ENCODE peak calls at places on chromosomes 4 and X, in nine cellular contexts. One of them, this sample, is unnamed. For H3K4me1 and H3K27me3, the result is how much of the 10 kb centered on the place peaks cover.

GRCh38 chr4:99894998-99895397 is 771 bp upstream of the LAMTOR3 start:
- DNase-seq in ascending aorta: no peak
- DNase-seq in GM23248: no peak
- DNase-seq in osteoblast: no peak
- DNase-seq in thoracic aorta: no peak
- DNase-seq in mesendoderm: no peak
- DNase-seq in right lobe of liver: no peak
- DNase-seq in uterus: peak
- DNase-seq in MM.1S: no peak
- DNase-seq in this sample: no peak

GRCh38 chr4:78167510-78167909 is 110.4 kb downstream of the FRAS1 start:
- DNase-seq in ascending aorta: no peak
- DNase-seq in GM23248: no peak
- DNase-seq in osteoblast: no peak
- DNase-seq in thoracic aorta: no peak
- DNase-seq in mesendoderm: no peak
- DNase-seq in right lobe of liver: no peak
- DNase-seq in uterus: no peak
- DNase-seq in MM.1S: no peak
- DNase-seq in this sample: no peak

GRCh38 chr4:137664055-137664405 is 131.7 kb upstream of the PCDH18 start:
- DNase-seq in ascending aorta: no peak
- DNase-seq in GM23248: peak
- DNase-seq in osteoblast: no peak
- DNase-seq in thoracic aorta: no peak
- DNase-seq in mesendoderm: peak
- DNase-seq in right lobe of liver: no peak
- DNase-seq in uterus: no peak
- DNase-seq in MM.1S: no peak
- DNase-seq in this sample: no peak

GRCh38 chr4:1463088-1463926 is 57.1 kb upstream of the NKX1-1 start:
- DNase-seq in ascending aorta: no peak
- DNase-seq in GM23248: peak
- DNase-seq in osteoblast: peak
- DNase-seq in thoracic aorta: no peak
- DNase-seq in mesendoderm: no peak
- DNase-seq in right lobe of liver: no peak
- DNase-seq in uterus: peak
- DNase-seq in MM.1S: no peak
- DNase-seq in this sample: no peak

GRCh38 chr4:106478152-106478551 is 109.6 kb upstream of the GIMD1 start:
- DNase-seq in ascending aorta: no peak
- DNase-seq in GM23248: no peak
- DNase-seq in osteoblast: no peak
- DNase-seq in thoracic aorta: no peak
- DNase-seq in mesendoderm: no peak
- DNase-seq in right lobe of liver: no peak
- DNase-seq in uterus: no peak
- DNase-seq in MM.1S: no peak
- DNase-seq in this sample: no peak

GRCh38 chr4:54277691-54278090 is 48.6 kb downstream of the PDGFRA start:
- DNase-seq in ascending aorta: peak
- DNase-seq in GM23248: peak
- DNase-seq in osteoblast: peak
- DNase-seq in thoracic aorta: no peak
- DNase-seq in mesendoderm: no peak
- DNase-seq in right lobe of liver: no peak
- DNase-seq in uterus: no peak
- DNase-seq in MM.1S: no peak
- DNase-seq in this sample: no peak

GRCh38 chrX:55867254-55867653 is 149.7 kb downstream of the RRAGB start:
- DNase-seq in ascending aorta: no peak
- DNase-seq in GM23248: peak
- DNase-seq in osteoblast: no peak
- DNase-seq in thoracic aorta: no peak
- DNase-seq in mesendoderm: no peak
- DNase-seq in right lobe of liver: no peak
- DNase-seq in uterus: no peak
- DNase-seq in MM.1S: peak
- DNase-seq in this sample: no peak

GRCh38 chr4:54852061-54852460 is 194.3 kb downstream of the KIT start:
- DNase-seq in ascending aorta: no peak
- DNase-seq in GM23248: no peak
- DNase-seq in osteoblast: no peak
- DNase-seq in thoracic aorta: no peak
- DNase-seq in mesendoderm: no peak
- DNase-seq in right lobe of liver: no peak
- DNase-seq in uterus: no peak
- DNase-seq in MM.1S: no peak
- DNase-seq in this sample: no peak

GRCh38 chr4:41874398-41874797 is 60.8 kb upstream of the TMEM33 start:
- DNase-seq in ascending aorta: no peak
- DNase-seq in GM23248: no peak
- DNase-seq in osteoblast: no peak
- DNase-seq in thoracic aorta: no peak
- DNase-seq in mesendoderm: no peak
- DNase-seq in right lobe of liver: no peak
- DNase-seq in uterus: no peak
- DNase-seq in MM.1S: no peak
- DNase-seq in this sample: no peak

GRCh38 chr4:47287735-47288134 is 175.8 kb downstream of the COMMD8 start:
- DNase-seq in ascending aorta: no peak
- DNase-seq in GM23248: peak
- DNase-seq in osteoblast: peak
- DNase-seq in thoracic aorta: no peak
- DNase-seq in mesendoderm: peak
- DNase-seq in right lobe of liver: no peak
- DNase-seq in uterus: no peak
- DNase-seq in MM.1S: peak
- DNase-seq in this sample: no peak

GRCh38 chr4:170139764-170140163 is 50.0 kb upstream of the AADAT start:
- DNase-seq in ascending aorta: no peak
- DNase-seq in GM23248: peak
- DNase-seq in osteoblast: no peak
- DNase-seq in thoracic aorta: no peak
- DNase-seq in mesendoderm: no peak
- DNase-seq in right lobe of liver: no peak
- DNase-seq in uterus: no peak
- DNase-seq in MM.1S: no peak
- DNase-seq in this sample: no peak

GRCh38 chrX:40524423-40524822 is 56.3 kb upstream of the ATP6AP2 start:
- DNase-seq in ascending aorta: no peak
- DNase-seq in GM23248: peak
- DNase-seq in osteoblast: no peak
- DNase-seq in thoracic aorta: no peak
- DNase-seq in mesendoderm: no peak
- DNase-seq in right lobe of liver: no peak
- DNase-seq in uterus: no peak
- DNase-seq in MM.1S: no peak
- DNase-seq in this sample: no peak

GRCh38 chr4:40525811-40526598 is 103.7 kb downstream of the RBM47 start:
- DNase-seq in ascending aorta: no peak
- DNase-seq in GM23248: peak
- DNase-seq in osteoblast: peak
- DNase-seq in thoracic aorta: peak
- DNase-seq in mesendoderm: peak
- DNase-seq in right lobe of liver: no peak
- DNase-seq in uterus: peak
- DNase-seq in MM.1S: no peak
- DNase-seq in this sample: no peak

GRCh38 chrX:45524296-45524695 is 323.6 kb upstream of the DIPK2B start:
- DNase-seq in ascending aorta: no peak
- DNase-seq in GM23248: no peak
- DNase-seq in osteoblast: peak
- DNase-seq in thoracic aorta: no peak
- DNase-seq in mesendoderm: no peak
- DNase-seq in right lobe of liver: no peak
- DNase-seq in uterus: no peak
- DNase-seq in MM.1S: no peak
- DNase-seq in this sample: no peak

GRCh38 chrX:71623105-71623450 is 4.8 kb upstream of the CXCR3 start:
- DNase-seq in ascending aorta: no peak
- DNase-seq in GM23248: no peak
- DNase-seq in osteoblast: no peak
- DNase-seq in thoracic aorta: no peak
- DNase-seq in mesendoderm: no peak
- DNase-seq in right lobe of liver: no peak
- DNase-seq in uterus: no peak
- DNase-seq in MM.1S: no peak
- DNase-seq in this sample: no peak
- H3K27ac ChIP-seq in ascending aorta: peak
- H3K27ac ChIP-seq in GM23248: peak
- H3K27ac ChIP-seq in osteoblast: no peak
- H3K27ac ChIP-seq in thoracic aorta: peak
- H3K27ac ChIP-seq in mesendoderm: peak
- H3K27ac ChIP-seq in right lobe of liver: no peak
- H3K27ac ChIP-seq in uterus: peak
- H3K27ac ChIP-seq in MM.1S: peak
- H3K27ac ChIP-seq in this sample: peak

GRCh38 chr4:94669672-94670664 is 87.8 kb upstream of the BMPR1B start:
- DNase-seq in ascending aorta: no peak
- DNase-seq in GM23248: no peak
- DNase-seq in osteoblast: no peak
- DNase-seq in thoracic aorta: no peak
- DNase-seq in mesendoderm: no peak
- DNase-seq in right lobe of liver: no peak
- DNase-seq in uterus: no peak
- DNase-seq in MM.1S: no peak
- DNase-seq in this sample: no peak
- H3K4me1 ChIP-seq in ascending aorta: under half
- H3K4me1 ChIP-seq in GM23248: under half
- H3K4me1 ChIP-seq in osteoblast: under half
- H3K4me1 ChIP-seq in thoracic aorta: under half
- H3K4me1 ChIP-seq in mesendoderm: under half
- H3K4me1 ChIP-seq in right lobe of liver: under half
- H3K4me1 ChIP-seq in uterus: under half
- H3K4me1 ChIP-seq in MM.1S: under half
- H3K4me1 ChIP-seq in this sample: under half

DNA sequence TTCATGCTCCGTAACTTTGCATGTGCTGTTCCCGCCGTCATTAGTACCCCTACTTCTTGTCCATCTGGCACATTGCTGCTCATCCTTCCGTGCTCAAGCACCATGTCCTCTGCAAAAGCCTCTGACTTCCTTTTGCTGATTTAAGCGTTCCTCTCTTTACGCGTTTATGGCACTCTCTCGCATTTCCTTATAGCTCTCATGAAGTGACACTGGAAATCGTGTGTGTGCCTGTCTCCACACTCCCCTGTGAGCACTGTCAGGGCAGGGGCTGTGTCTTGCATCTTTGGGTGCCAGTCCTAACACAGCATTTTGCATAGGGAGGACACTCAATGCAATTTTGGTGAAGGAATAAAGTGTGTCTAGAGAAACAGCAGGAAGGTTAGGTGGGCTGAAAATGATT is 210.6 kb upstream of the FAT1 start:
- DNase-seq in ascending aorta: no peak
- DNase-seq in GM23248: no peak
- DNase-seq in osteoblast: no peak
- DNase-seq in thoracic aorta: no peak
- DNase-seq in mesendoderm: no peak
- DNase-seq in right lobe of liver: no peak
- DNase-seq in uterus: no peak
- DNase-seq in MM.1S: no peak
- DNase-seq in this sample: no peak
- H3K27me3 ChIP-seq in ascending aorta: under half
- H3K27me3 ChIP-seq in GM23248: under half
- H3K27me3 ChIP-seq in osteoblast: under half
- H3K27me3 ChIP-seq in thoracic aorta: under half
- H3K27me3 ChIP-seq in mesendoderm: under half
- H3K27me3 ChIP-seq in right lobe of liver: under half
- H3K27me3 ChIP-seq in uterus: under half
- H3K27me3 ChIP-seq in MM.1S: under half
- H3K27me3 ChIP-seq in this sample: under half

GRCh38 chr4:20251061-20251795 is 477 bp upstream of the SLIT2 start:
- DNase-seq in ascending aorta: no peak
- DNase-seq in GM23248: peak
- DNase-seq in osteoblast: peak
- DNase-seq in thoracic aorta: no peak
- DNase-seq in mesendoderm: no peak
- DNase-seq in right lobe of liver: no peak
- DNase-seq in uterus: no peak
- DNase-seq in MM.1S: no peak
- DNase-seq in this sample: no peak

GRCh38 chr4:20252656-20253271 is 1.1 kb downstream of the SLIT2 start:
- DNase-seq in ascending aorta: no peak
- DNase-seq in GM23248: peak
- DNase-seq in osteoblast: peak
- DNase-seq in thoracic aorta: no peak
- DNase-seq in mesendoderm: peak
- DNase-seq in right lobe of liver: peak
- DNase-seq in uterus: peak
- DNase-seq in MM.1S: peak
- DNase-seq in this sample: peak

GRCh38 chr4:20249333-20249732 is 2.4 kb upstream of the SLIT2 start:
- DNase-seq in ascending aorta: no peak
- DNase-seq in GM23248: peak
- DNase-seq in osteoblast: peak
- DNase-seq in thoracic aorta: no peak
- DNase-seq in mesendoderm: peak
- DNase-seq in right lobe of liver: no peak
- DNase-seq in uterus: no peak
- DNase-seq in MM.1S: peak
- DNase-seq in this sample: no peak

GRCh38 chr4:20251796-20252655 is at the start of gene SLIT2:
- DNase-seq in ascending aorta: peak
- DNase-seq in GM23248: peak
- DNase-seq in osteoblast: peak
- DNase-seq in thoracic aorta: no peak
- DNase-seq in mesendoderm: peak
- DNase-seq in right lobe of liver: peak
- DNase-seq in uterus: peak
- DNase-seq in MM.1S: peak
- DNase-seq in this sample: peak

DNA sequence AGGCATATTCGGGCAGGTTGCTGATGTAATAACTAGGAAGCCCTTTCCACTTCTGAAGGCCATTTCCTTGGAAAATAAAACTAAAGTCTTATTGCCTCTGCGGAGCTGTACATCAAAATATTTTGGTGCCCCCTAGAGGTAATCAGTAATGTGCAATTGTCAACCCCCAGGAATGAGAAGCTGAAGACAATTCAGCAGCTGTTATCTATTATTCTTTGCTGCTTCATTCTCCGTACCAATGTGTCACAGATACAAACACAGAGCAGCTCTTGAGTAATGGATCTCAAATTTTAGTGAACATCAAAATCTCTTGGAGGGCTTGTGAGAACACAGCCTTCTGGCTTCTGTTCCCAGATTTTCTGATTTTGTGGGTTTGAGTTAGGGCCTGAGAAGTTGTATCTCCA is 3.5 kb upstream of the SLIT2 start:
- DNase-seq in ascending aorta: no peak
- DNase-seq in GM23248: peak
- DNase-seq in osteoblast: peak
- DNase-seq in thoracic aorta: no peak
- DNase-seq in mesendoderm: peak
- DNase-seq in right lobe of liver: no peak
- DNase-seq in uterus: no peak
- DNase-seq in MM.1S: peak
- DNase-seq in this sample: no peak
- H3K27ac ChIP-seq in ascending aorta: no peak
- H3K27ac ChIP-seq in GM23248: peak
- H3K27ac ChIP-seq in osteoblast: peak
- H3K27ac ChIP-seq in thoracic aorta: no peak
- H3K27ac ChIP-seq in mesendoderm: no peak
- H3K27ac ChIP-seq in right lobe of liver: no peak
- H3K27ac ChIP-seq in uterus: no peak
- H3K27ac ChIP-seq in MM.1S: no peak
- H3K27ac ChIP-seq in this sample: no peak